ENCODE peak calls at places on chromosome 4, in ten cellular contexts. One of them, this sample, is unnamed. For H3K9me3, the result is how much of the 10 kb centered on the place peaks cover.

GRCh38 chr4:4217123-4217522 is 9.6 kb downstream of the OTOP1 start:
- DNase-seq in HepG2: no peak
- DNase-seq in neuronal stem cell: no peak
- DNase-seq in endodermal cell: no peak
- DNase-seq in uterus: no peak
- DNase-seq in astrocyte: peak
- DNase-seq in H9: no peak
- DNase-seq in heart left ventricle: no peak
- DNase-seq in psoas muscle: no peak
- DNase-seq in OCI-LY7: no peak
- DNase-seq in this sample: no peak

GRCh38 chr4:71602271-71602890 is 181.5 kb downstream of the GC start:
- DNase-seq in HepG2: no peak
- DNase-seq in neuronal stem cell: no peak
- DNase-seq in endodermal cell: no peak
- DNase-seq in uterus: no peak
- DNase-seq in astrocyte: peak
- DNase-seq in H9: no peak
- DNase-seq in heart left ventricle: no peak
- DNase-seq in psoas muscle: no peak
- DNase-seq in OCI-LY7: no peak
- DNase-seq in this sample: no peak

GRCh38 chr4:26055855-26056254 is 141.8 kb downstream of the SMIM20 start:
- DNase-seq in HepG2: no peak
- DNase-seq in neuronal stem cell: no peak
- DNase-seq in endodermal cell: peak
- DNase-seq in uterus: no peak
- DNase-seq in astrocyte: no peak
- DNase-seq in H9: no peak
- DNase-seq in heart left ventricle: no peak
- DNase-seq in psoas muscle: no peak
- DNase-seq in OCI-LY7: no peak
- DNase-seq in this sample: no peak

GRCh38 chr4:59553063-59553738 is 1646.9 kb upstream of the ADGRL3 start:
- DNase-seq in HepG2: no peak
- DNase-seq in neuronal stem cell: no peak
- DNase-seq in endodermal cell: no peak
- DNase-seq in uterus: no peak
- DNase-seq in astrocyte: peak
- DNase-seq in H9: no peak
- DNase-seq in heart left ventricle: no peak
- DNase-seq in psoas muscle: no peak
- DNase-seq in OCI-LY7: peak
- DNase-seq in this sample: no peak

GRCh38 chr4:40253906-40254305 is 57.1 kb downstream of the RHOH start:
- DNase-seq in HepG2: no peak
- DNase-seq in neuronal stem cell: no peak
- DNase-seq in endodermal cell: no peak
- DNase-seq in uterus: no peak
- DNase-seq in astrocyte: no peak
- DNase-seq in H9: no peak
- DNase-seq in heart left ventricle: no peak
- DNase-seq in psoas muscle: no peak
- DNase-seq in OCI-LY7: no peak
- DNase-seq in this sample: no peak

GRCh38 chr4:30821891-30822612 is 101.9 kb downstream of the PCDH7 start:
- DNase-seq in HepG2: no peak
- DNase-seq in neuronal stem cell: no peak
- DNase-seq in endodermal cell: no peak
- DNase-seq in uterus: no peak
- DNase-seq in astrocyte: peak
- DNase-seq in H9: no peak
- DNase-seq in heart left ventricle: no peak
- DNase-seq in psoas muscle: no peak
- DNase-seq in OCI-LY7: no peak
- DNase-seq in this sample: no peak

GRCh38 chr4:78527555-78527954 is 24.0 kb upstream of the ANXA3 start:
- DNase-seq in HepG2: no peak
- DNase-seq in neuronal stem cell: no peak
- DNase-seq in endodermal cell: no peak
- DNase-seq in uterus: no peak
- DNase-seq in astrocyte: no peak
- DNase-seq in H9: no peak
- DNase-seq in heart left ventricle: no peak
- DNase-seq in psoas muscle: no peak
- DNase-seq in OCI-LY7: no peak
- DNase-seq in this sample: no peak

GRCh38 chr4:139642364-139642763 is 23.3 kb upstream of the MGST2 start:
- DNase-seq in HepG2: no peak
- DNase-seq in neuronal stem cell: no peak
- DNase-seq in endodermal cell: no peak
- DNase-seq in uterus: no peak
- DNase-seq in astrocyte: peak
- DNase-seq in H9: no peak
- DNase-seq in heart left ventricle: no peak
- DNase-seq in psoas muscle: no peak
- DNase-seq in OCI-LY7: no peak
- DNase-seq in this sample: no peak

GRCh38 chr4:42397256-42397634 is at the start of gene SHISA3:
- DNase-seq in HepG2: no peak
- DNase-seq in neuronal stem cell: no peak
- DNase-seq in endodermal cell: peak
- DNase-seq in uterus: no peak
- DNase-seq in astrocyte: no peak
- DNase-seq in H9: peak
- DNase-seq in heart left ventricle: no peak
- DNase-seq in psoas muscle: peak
- DNase-seq in OCI-LY7: peak
- DNase-seq in this sample: no peak

GRCh38 chr4:142818476-142818875 is 27.6 kb downstream of the INPP4B start:
- DNase-seq in HepG2: no peak
- DNase-seq in neuronal stem cell: no peak
- DNase-seq in endodermal cell: no peak
- DNase-seq in uterus: no peak
- DNase-seq in astrocyte: peak
- DNase-seq in H9: no peak
- DNase-seq in heart left ventricle: no peak
- DNase-seq in psoas muscle: no peak
- DNase-seq in OCI-LY7: no peak
- DNase-seq in this sample: no peak

GRCh38 chr4:142813388-142813787 is 32.7 kb downstream of the INPP4B start:
- DNase-seq in HepG2: no peak
- DNase-seq in neuronal stem cell: no peak
- DNase-seq in endodermal cell: no peak
- DNase-seq in uterus: no peak
- DNase-seq in astrocyte: no peak
- DNase-seq in H9: no peak
- DNase-seq in heart left ventricle: no peak
- DNase-seq in psoas muscle: no peak
- DNase-seq in OCI-LY7: no peak
- DNase-seq in this sample: no peak

GRCh38 chr4:142818009-142818408 is 28.1 kb downstream of the INPP4B start:
- DNase-seq in HepG2: no peak
- DNase-seq in neuronal stem cell: no peak
- DNase-seq in endodermal cell: no peak
- DNase-seq in uterus: no peak
- DNase-seq in astrocyte: peak
- DNase-seq in H9: no peak
- DNase-seq in heart left ventricle: no peak
- DNase-seq in psoas muscle: no peak
- DNase-seq in OCI-LY7: no peak
- DNase-seq in this sample: no peak

GRCh38 chr4:142815834-142816233 is 30.3 kb downstream of the INPP4B start:
- DNase-seq in HepG2: no peak
- DNase-seq in neuronal stem cell: no peak
- DNase-seq in endodermal cell: no peak
- DNase-seq in uterus: no peak
- DNase-seq in astrocyte: peak
- DNase-seq in H9: no peak
- DNase-seq in heart left ventricle: no peak
- DNase-seq in psoas muscle: no peak
- DNase-seq in OCI-LY7: no peak
- DNase-seq in this sample: no peak

DNA sequence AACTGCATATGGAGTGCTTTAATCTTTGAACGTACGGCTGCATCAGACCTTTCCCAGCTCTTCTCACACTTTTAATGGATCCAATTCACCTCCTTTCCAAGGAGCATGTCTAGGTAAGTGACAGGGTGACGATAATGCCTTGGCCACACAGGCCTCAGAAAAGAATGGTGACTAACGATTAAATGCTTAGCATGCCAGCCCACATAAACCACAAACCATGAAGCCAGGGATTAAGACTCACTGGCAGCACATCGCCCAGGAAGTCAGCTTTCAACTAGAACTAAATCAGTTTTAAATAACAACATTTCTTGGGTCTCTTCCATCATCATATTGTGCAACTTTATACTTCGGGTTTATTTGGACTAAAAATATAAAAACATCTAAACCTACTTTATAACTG is 28.7 kb downstream of the INPP4B start:
- DNase-seq in HepG2: no peak
- DNase-seq in neuronal stem cell: no peak
- DNase-seq in endodermal cell: no peak
- DNase-seq in uterus: no peak
- DNase-seq in astrocyte: peak
- DNase-seq in H9: no peak
- DNase-seq in heart left ventricle: peak
- DNase-seq in psoas muscle: peak
- DNase-seq in OCI-LY7: no peak
- DNase-seq in this sample: no peak
- H3K27ac ChIP-seq in HepG2: no peak
- H3K27ac ChIP-seq in neuronal stem cell: peak
- H3K27ac ChIP-seq in endodermal cell: no peak
- H3K27ac ChIP-seq in uterus: peak
- H3K27ac ChIP-seq in astrocyte: peak
- H3K27ac ChIP-seq in H9: no peak
- H3K27ac ChIP-seq in heart left ventricle: peak
- H3K27ac ChIP-seq in psoas muscle: peak
- H3K27ac ChIP-seq in OCI-LY7: no peak
- H3K27ac ChIP-seq in this sample: no peak

DNA sequence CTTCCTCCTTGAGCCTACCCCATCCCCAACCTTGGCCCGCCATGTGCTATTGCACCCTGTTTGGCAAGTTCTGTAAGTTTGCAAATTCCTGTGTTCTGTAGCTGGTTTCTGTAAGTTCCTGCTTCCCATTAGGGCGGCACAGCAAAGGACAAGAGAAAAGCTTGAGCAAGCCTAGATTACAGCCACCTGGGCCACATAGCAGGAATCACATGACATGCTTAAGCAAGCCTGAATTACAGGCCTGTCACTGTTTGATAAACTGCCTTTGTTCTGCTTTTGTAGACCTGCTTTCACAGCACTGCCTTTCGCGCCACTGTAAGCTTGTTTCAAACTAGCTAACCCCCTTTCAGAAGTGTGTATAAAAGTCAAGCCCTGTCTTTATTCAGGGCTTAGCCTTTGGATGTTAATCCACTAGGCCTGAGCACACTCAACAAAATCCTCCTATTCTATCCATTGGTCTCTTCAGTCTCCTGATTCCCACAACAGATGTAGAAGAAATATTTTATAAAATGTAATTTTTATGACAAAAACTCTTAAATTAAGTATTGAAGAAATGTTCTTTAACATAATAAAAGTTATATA is 906.8 kb upstream of the NDST4 start:
- DNase-seq in HepG2: no peak
- DNase-seq in neuronal stem cell: no peak
- DNase-seq in endodermal cell: no peak
- DNase-seq in uterus: no peak
- DNase-seq in astrocyte: no peak
- DNase-seq in H9: no peak
- DNase-seq in heart left ventricle: no peak
- DNase-seq in psoas muscle: no peak
- DNase-seq in OCI-LY7: peak
- DNase-seq in this sample: no peak
- H3K9me3 ChIP-seq in HepG2: half or more
- H3K9me3 ChIP-seq in neuronal stem cell: under half
- H3K9me3 ChIP-seq in endodermal cell: under half
- H3K9me3 ChIP-seq in uterus: under half
- H3K9me3 ChIP-seq in astrocyte: under half
- H3K9me3 ChIP-seq in H9: under half
- H3K9me3 ChIP-seq in heart left ventricle: half or more
- H3K9me3 ChIP-seq in psoas muscle: under half
- H3K9me3 ChIP-seq in OCI-LY7: under half
- H3K9me3 ChIP-seq in this sample: under half

DNA sequence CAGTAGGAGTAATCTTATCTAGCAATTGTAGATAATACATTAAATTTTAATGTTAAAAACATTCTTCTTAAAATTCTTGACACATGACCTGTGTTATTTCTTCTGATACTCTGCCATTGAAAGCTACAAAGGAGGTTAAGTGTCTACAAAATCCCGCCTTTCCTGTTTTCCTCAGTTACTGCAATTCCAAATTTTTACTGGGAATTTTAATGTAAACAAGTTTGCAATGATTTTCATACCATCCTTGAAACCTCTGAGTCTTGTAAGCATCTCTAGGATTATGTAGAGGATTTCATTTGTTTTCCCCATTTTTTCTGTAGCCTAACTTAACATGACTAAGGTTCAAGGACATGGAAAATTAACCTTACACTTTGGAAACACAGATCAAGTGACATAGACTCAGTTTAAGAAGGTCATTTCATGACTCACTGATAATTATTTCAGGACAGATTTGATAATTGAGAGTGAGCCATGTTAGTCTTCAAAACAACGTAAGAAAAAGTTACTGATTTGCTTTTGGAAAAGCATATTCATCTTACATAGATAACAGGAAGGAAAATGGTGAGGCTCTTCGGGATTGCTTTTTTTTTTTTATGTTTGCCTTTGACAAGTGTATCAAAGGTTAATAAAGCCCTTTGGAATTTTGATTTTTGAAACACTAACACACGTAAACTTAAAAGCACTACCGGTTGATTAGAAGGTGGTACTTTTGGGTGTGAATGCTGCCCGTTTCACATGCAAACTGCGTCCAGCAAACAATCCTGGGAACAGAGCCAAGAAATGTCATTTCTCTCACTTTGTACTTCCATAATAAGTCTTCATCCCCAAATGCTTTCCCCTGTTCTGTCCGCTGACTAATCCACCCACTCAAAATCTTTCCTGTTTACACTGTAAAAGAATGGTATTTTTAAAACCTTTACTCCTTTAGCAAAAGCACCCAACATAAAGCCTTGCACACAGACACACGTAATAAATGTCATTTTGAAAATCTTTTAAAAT is 39.4 kb upstream of the PDLIM5 start:
- DNase-seq in HepG2: peak
- DNase-seq in neuronal stem cell: no peak
- DNase-seq in endodermal cell: no peak
- DNase-seq in uterus: peak
- DNase-seq in astrocyte: peak
- DNase-seq in H9: no peak
- DNase-seq in heart left ventricle: no peak
- DNase-seq in psoas muscle: no peak
- DNase-seq in OCI-LY7: no peak
- DNase-seq in this sample: peak
- H3K27ac ChIP-seq in HepG2: peak
- H3K27ac ChIP-seq in neuronal stem cell: no peak
- H3K27ac ChIP-seq in endodermal cell: no peak
- H3K27ac ChIP-seq in uterus: peak
- H3K27ac ChIP-seq in astrocyte: no peak
- H3K27ac ChIP-seq in H9: no peak
- H3K27ac ChIP-seq in heart left ventricle: peak
- H3K27ac ChIP-seq in psoas muscle: peak
- H3K27ac ChIP-seq in OCI-LY7: no peak
- H3K27ac ChIP-seq in this sample: no peak

GRCh38 chr4:576245-576821 is at the start of gene TMEM271:
- DNase-seq in HepG2: no peak
- DNase-seq in neuronal stem cell: no peak
- DNase-seq in endodermal cell: peak
- DNase-seq in uterus: no peak
- DNase-seq in astrocyte: no peak
- DNase-seq in H9: no peak
- DNase-seq in heart left ventricle: no peak
- DNase-seq in psoas muscle: no peak
- DNase-seq in OCI-LY7: no peak
- DNase-seq in this sample: no peak
- H3K9me3 ChIP-seq in HepG2: under half
- H3K9me3 ChIP-seq in neuronal stem cell: under half
- H3K9me3 ChIP-seq in endodermal cell: under half
- H3K9me3 ChIP-seq in uterus: under half
- H3K9me3 ChIP-seq in astrocyte: under half
- H3K9me3 ChIP-seq in H9: under half
- H3K9me3 ChIP-seq in heart left ventricle: under half
- H3K9me3 ChIP-seq in psoas muscle: under half
- H3K9me3 ChIP-seq in OCI-LY7: under half
- H3K9me3 ChIP-seq in this sample: under half